ENCODE peak calls at places on chromosome 14, in five cellular contexts. N is fibroblast of lung, U is AG08396, D is Daoy, J is NCI-H748 treated with DMSO at 0.1 percent for 48 hours. G is an unnamed sample.

GRCh38 chr14:23153891-23154796 is 29.3 kb downstream of the SLC7A8 start:
- DNase-seq in N (peak), J (no peak), D (peak), U (peak), G (peak)

GRCh38 chr14:51328942-51329350 is 88.9 kb downstream of the TMX1 start:
- DNase-seq in J (no peak), U (peak), D (no peak), N (peak), G (no peak)

GRCh38 chr14:65179918-65180724 is 77.8 kb upstream of the MAX start:
- DNase-seq in U (peak), J (no peak), D (peak), N (peak), G (peak)

GRCh38 chr14:94367896-94368590 is 20.4 kb downstream of the SERPINA1 start:
- DNase-seq in D (no peak), J (no peak), U (no peak), N (no peak), G (no peak)

GRCh38 chr14:35414365-35414764 is 9.8 kb upstream of the NFKBIA start:
- DNase-seq in J (no peak), D (peak), N (peak), U (no peak), G (no peak)

GRCh38 chr14:81772391-81772790 is 238.7 kb upstream of the SEL1L start:
- DNase-seq in J (no peak), N (no peak), U (no peak), D (no peak), G (peak)

GRCh38 chr14:23624830-23625404 is 11.2 kb upstream of the DHRS2 start:
- DNase-seq in U (no peak), J (no peak), D (no peak), N (no peak), G (no peak)

GRCh38 chr14:22428681-22429315 is 160.2 kb downstream of the DAD1 start:
- DNase-seq in J (no peak), N (peak), D (peak), U (no peak), G (peak)

GRCh38 chr14:94423465-94424056 is 29.0 kb downstream of the SERPINA11 start:
- DNase-seq in D (peak), U (peak), J (peak), N (peak), G (peak)

GRCh38 chr14:31943861-31944255 is 133.2 kb upstream of the ARHGAP5 start:
- DNase-seq in D (no peak), N (no peak), J (no peak), U (no peak), G (no peak)